ENCODE peak calls at places on chromosomes 2 and 18, in five cellular contexts. T is right lobe of liver, Q is B cell, V is AG04449, I is GM12865. R is an unnamed sample.

GRCh38 chr2:150159300-150159699 is 328.2 kb downstream of the RND3 start:
- DNase-seq in V (no peak), I (no peak), T (no peak), Q (no peak), R (no peak)

GRCh38 chr2:58667137-58667774 is 426.1 kb upstream of the FANCL start:
- DNase-seq in V (no peak), I (no peak), Q (no peak), T (no peak), R (no peak)

GRCh38 chr18:69758458-69758857 is 189.2 kb downstream of the CD226 start:
- DNase-seq in I (no peak), V (no peak), Q (no peak), T (no peak), R (no peak)

GRCh38 chr18:49795612-49796552 is 17.5 kb downstream of the ACAA2 start:
- DNase-seq in I (no peak), Q (no peak), T (no peak), V (no peak), R (no peak)

GRCh38 chr2:182821172-182821571 is 45.3 kb downstream of the FRZB start:
- DNase-seq in V (no peak), Q (no peak), I (no peak), T (no peak), R (no peak)

GRCh38 chr2:237600205-237600846 is 9.8 kb upstream of the RAB17 start:
- DNase-seq in Q (no peak), T (no peak), I (no peak), V (peak; percentile 37), R (peak; percentile 54)

GRCh38 chr2:54047076-54047475 is 68.3 kb upstream of the ACYP2 start:
- DNase-seq in T (no peak), Q (no peak), I (no peak), V (no peak), R (no peak)

GRCh38 chr18:31590570-31590969 is 1.1 kb upstream of the TTR start:
- DNase-seq in I (no peak), Q (no peak), T (no peak), V (no peak), R (no peak)

GRCh38 chr18:39406941-39407340 is 1841.3 kb upstream of the CELF4 start:
- DNase-seq in T (no peak), I (no peak), V (no peak), Q (no peak), R (no peak)

GRCh38 chr18:13232971-13233565 is 14.5 kb downstream of the LDLRAD4 start:
- DNase-seq in V (no peak), Q (no peak), I (no peak), T (no peak), R (no peak)

GRCh38 chr2:55014962-55015939 is 35.0 kb downstream of the RTN4 start:
- DNase-seq in I (peak; percentile 65), T (no peak), Q (no peak), V (no peak), R (peak; percentile 70)

GRCh38 chr2:214139630-214140284 is 271.1 kb upstream of the VWC2L start:
- DNase-seq in V (no peak), I (no peak), T (no peak), Q (no peak), R (no peak)

GRCh38 chr18:12628706-12629702 is 28.9 kb downstream of the SPIRE1 start:
- DNase-seq in I (no peak), Q (no peak), V (no peak), T (no peak), R (no peak)

GRCh38 chr18:13930964-13931363 is 15.6 kb upstream of the MC2R start:
- DNase-seq in V (no peak), T (no peak), I (no peak), Q (no peak), R (no peak)

GRCh38 chr2:102064679-102065674 is 73.2 kb downstream of the IL1R2 start:
- DNase-seq in I (no peak), V (no peak), T (no peak), Q (no peak), R (no peak)

GRCh38 chr2:85769236-85769986 is 15.6 kb downstream of the ATOH8 start:
- DNase-seq in T (peak; percentile 29), I (no peak), V (no peak), Q (no peak), R (no peak)
- TF ChIP-seq CTCF in T (peak; percentile 12), I (peak; percentile 32), V (peak; percentile 35), Q (peak; percentile 23), R (peak; percentile 10)

GRCh38 chr18:32893915-32894314 is 121.1 kb upstream of the KLHL14 start:
- DNase-seq in Q (no peak), V (no peak), I (no peak), T (no peak), R (no peak)
- TF ChIP-seq CTCF in Q (no peak), V (no peak), I (peak; percentile 13), T (no peak), R (no peak)

DNA sequence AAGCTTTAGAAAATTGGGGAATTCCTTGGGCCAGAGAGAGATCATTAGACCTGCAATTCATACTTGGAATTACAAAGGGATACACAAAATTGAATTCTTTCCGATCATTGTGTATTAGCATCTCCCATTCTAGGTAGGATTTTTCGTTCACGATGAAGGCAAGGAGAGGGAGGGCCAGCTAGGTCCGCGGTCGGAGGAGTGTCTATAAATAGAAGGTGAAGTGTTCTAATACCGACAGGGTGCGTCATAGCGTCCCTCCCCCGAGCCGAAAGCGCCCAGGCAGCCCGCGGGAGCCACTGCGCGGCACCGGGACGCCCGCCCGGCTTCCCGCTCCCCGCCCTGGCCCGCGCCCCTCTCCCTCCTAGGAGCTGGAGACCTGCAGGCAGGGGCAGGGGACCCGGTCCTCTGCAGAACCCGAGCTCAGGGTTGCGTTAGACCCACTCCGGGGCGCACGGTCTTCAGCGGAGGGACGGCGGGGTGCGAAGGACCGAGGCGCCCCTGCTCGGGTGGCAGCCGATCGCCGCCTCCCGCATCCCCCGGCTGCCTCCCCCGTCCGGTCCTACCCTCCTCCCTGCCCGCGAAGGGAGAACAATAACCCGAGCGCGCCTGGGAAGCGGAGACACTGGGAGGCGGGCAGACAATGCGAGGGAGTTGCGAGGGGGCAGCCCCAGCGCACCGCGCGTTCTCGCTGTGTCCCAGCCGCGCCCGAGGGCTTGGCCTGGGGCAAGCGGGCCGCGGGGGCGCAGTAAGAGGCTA is 114.1 kb upstream of the SERTAD2 start:
- DNase-seq in V (peak; percentile 59), T (peak; percentile 91), I (peak; percentile 84), Q (peak; percentile 91), R (no peak)
- TF ChIP-seq CTCF in V (no peak), T (no peak), I (no peak), Q (no peak), R (no peak)

GRCh38 chr2:31413025-31413424 is 1.5 kb downstream of the XDH start:
- DNase-seq in T (no peak), V (no peak), Q (no peak), I (no peak), R (no peak)

GRCh38 chr2:31414601-31415241 is at the start of gene XDH:
- DNase-seq in Q (no peak), V (no peak), I (peak; percentile 13), T (peak; percentile 61), R (no peak)

GRCh38 chr2:31415421-31415820 is 879 bp upstream of the XDH start:
- DNase-seq in T (no peak), V (no peak), I (no peak), Q (no peak), R (no peak)

GRCh38 chr2:31411771-31412170 is 2.8 kb downstream of the XDH start:
- DNase-seq in I (no peak), V (no peak), Q (no peak), T (no peak), R (no peak)

DNA sequence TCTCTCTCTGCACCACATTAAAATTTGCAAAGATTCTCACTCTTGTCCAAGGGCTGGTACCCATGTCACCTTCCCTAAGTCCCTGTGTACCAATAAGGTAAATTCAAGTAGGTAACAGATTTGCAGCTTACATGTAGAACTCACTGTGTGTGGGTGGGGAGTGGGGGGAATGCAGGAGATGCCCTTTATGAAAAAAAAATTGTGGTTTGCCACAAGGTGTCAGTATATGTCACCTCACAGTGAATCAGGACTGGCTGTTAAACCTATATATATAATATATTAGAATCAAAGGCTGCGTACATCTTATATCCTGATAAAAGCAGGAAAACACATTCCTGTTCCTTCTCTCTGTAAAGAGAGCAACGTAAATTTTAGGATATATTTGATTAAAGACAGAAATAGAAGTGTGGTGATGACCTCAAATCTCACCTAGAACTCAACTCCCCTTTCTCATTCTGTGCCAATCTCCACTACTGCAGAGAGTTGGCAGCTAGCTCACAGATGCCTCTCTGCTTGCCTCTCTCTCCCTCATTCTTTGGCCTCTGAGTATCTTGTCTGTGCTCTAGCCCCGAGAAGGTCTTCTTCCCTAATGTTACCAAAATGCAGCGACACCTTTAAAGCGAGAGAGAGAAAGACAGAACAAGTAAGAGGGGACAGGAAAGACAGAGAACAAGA is 529 bp downstream of the XDH start:
- DNase-seq in V (no peak), T (no peak), I (no peak), Q (no peak), R (no peak)
- TF ChIP-seq CTCF in V (no peak), T (no peak), I (peak; percentile 11), Q (peak; percentile 14), R (no peak)

GRCh38 chr2:9378433-9379371 is 44.6 kb downstream of the ITGB1BP1 start:
- DNase-seq in I (no peak), V (no peak), Q (no peak), T (no peak), R (peak; percentile 31)

GRCh38 chr2:9373505-9373904 is 49.8 kb downstream of the ITGB1BP1 start:
- DNase-seq in Q (no peak), I (no peak), V (no peak), T (no peak), R (no peak)

GRCh38 chr2:9374071-9374730 is 49.1 kb downstream of the ITGB1BP1 start:
- DNase-seq in V (no peak), I (no peak), Q (no peak), T (no peak), R (no peak)

GRCh38 chr2:9377461-9378097 is 45.7 kb downstream of the ITGB1BP1 start:
- DNase-seq in I (no peak), V (no peak), T (no peak), Q (no peak), R (no peak)

GRCh38 chr2:9375857-9376428 is 47.4 kb downstream of the ITGB1BP1 start:
- DNase-seq in V (no peak), T (no peak), I (peak; percentile 18), Q (no peak), R (no peak)
- TF ChIP-seq CTCF in V (no peak), T (no peak), I (peak; percentile 46), Q (no peak), R (no peak)

DNA sequence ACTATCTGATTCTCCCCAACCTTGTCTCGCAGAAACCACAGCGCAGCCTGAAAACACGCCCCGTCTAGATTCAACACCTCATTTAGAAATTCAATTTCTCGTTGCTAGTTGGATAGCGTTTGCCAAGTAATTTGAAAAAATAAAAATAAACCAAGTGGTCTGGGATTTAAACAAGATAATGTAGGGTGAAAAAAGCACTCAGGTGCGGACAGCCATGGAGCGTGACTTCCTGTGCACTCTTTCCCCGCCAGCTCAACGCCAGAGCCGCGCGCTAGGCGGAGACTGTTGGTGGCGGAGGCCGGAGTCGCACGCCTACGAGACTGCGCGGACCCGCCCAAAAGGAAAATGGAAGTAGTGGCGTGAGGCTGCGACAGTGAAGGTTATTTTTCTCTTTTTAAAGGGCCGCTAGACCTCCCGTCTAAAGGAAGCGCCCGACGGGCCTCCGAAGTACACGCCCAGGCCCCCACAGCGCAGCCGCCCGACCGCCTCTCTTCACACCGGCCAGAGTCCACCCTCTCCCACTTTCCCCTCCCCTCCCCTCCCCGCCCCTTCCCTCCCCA is 584 bp upstream of the CCNT2 start:
- DNase-seq in I (peak; percentile 96), T (no peak), Q (peak; percentile 72), V (peak; percentile 56), R (no peak)
- TF ChIP-seq CTCF in I (peak; percentile 17), T (peak; percentile 26), Q (peak; percentile 26), V (peak; percentile 35), R (peak; percentile 32)

R was measured in AG09319.